ENCODE peak calls at places on chromosomes 6 and 20, in nine cellular contexts. U is hepatocyte, V is PC-3, E is HFFc6, Y is osteocyte, G is T-helper 2 cell, K is HEK293T, N is NCI-H1048, F is RCC 7860. P is an unnamed sample.

GRCh38 chr6:147204060-147204785 is at the start of gene STXBP5:
- DNase-seq in U (peak; percentile 73), V (peak; percentile 30), E (peak; percentile 13), Y (peak; percentile 85), G (peak; percentile 54), K (peak; percentile 46), N (no peak), F (peak; percentile 26), P (peak; percentile 79)

GRCh38 chr6:142356271-142356938 is 54.6 kb downstream of the ADGRG6 start:
- DNase-seq in U (no peak), V (no peak), E (peak; percentile 54), Y (no peak), G (no peak), K (no peak), N (no peak), F (peak; percentile 9), P (no peak)

GRCh38 chr20:12847862-12848261 is 160.9 kb upstream of the SPTLC3 start:
- DNase-seq in U (peak; percentile 48), V (peak; percentile 44), E (no peak), Y (no peak), G (no peak), K (no peak), N (no peak), F (no peak), P (no peak)

GRCh38 chr6:17867880-17868279 is 119.6 kb downstream of the KIF13A start:
- DNase-seq in U (no peak), V (peak; percentile 62), E (peak; percentile 67), Y (no peak), G (no peak), K (no peak), N (no peak), F (peak; percentile 70), P (no peak)

GRCh38 chr6:36594816-36595167 is 630 bp downstream of the SRSF3 start:
- DNase-seq in U (no peak), V (no peak), E (no peak), Y (no peak), G (no peak), K (no peak), N (no peak), F (no peak), P (peak; percentile 2)

GRCh38 chr6:2810092-2810671 is 31.5 kb downstream of the SERPINB1 start:
- DNase-seq in U (peak; percentile 62), V (peak; percentile 98), E (no peak), Y (no peak), G (no peak), K (no peak), N (no peak), F (no peak), P (no peak)

GRCh38 chr20:46350201-46350985 is 42.1 kb upstream of the CDH22 start:
- DNase-seq in U (peak; percentile 76), V (peak; percentile 40), E (peak; percentile 80), Y (no peak), G (no peak), K (no peak), N (no peak), F (peak; percentile 90), P (no peak)

GRCh38 chr6:39961178-39961577 is 26.9 kb upstream of the MOCS1 start:
- DNase-seq in U (no peak), V (no peak), E (no peak), Y (no peak), G (no peak), K (no peak), N (no peak), F (no peak), P (no peak)

GRCh38 chr20:3681931-3682820 is at the start of gene ADAM33:
- DNase-seq in U (peak; percentile 40), V (no peak), E (no peak), Y (no peak), G (no peak), K (no peak), N (no peak), F (no peak), P (no peak)

GRCh38 chr20:58040447-58041290 is 187.8 kb downstream of the ANKRD60 start:
- DNase-seq in U (no peak), V (no peak), E (no peak), Y (peak; percentile 46), G (no peak), K (no peak), N (no peak), F (peak; percentile 58), P (no peak)

P was measured in coronary artery.